ENCODE peak calls at places on chromosomes 2 and 18, in six cellular contexts. One of them, this sample, is unnamed.

GRCh38 chr2:17752892-17753802 is 463 bp downstream of the SMC6 start:
- DNase-seq in G401: peak
- DNase-seq in RPMI8226: peak
- DNase-seq in astrocyte: peak
- DNase-seq in thyroid gland: peak
- DNase-seq in ACHN: peak
- DNase-seq in this sample: peak

GRCh38 chr2:46332686-46333281 is 35.6 kb downstream of the EPAS1 start:
- DNase-seq in G401: no peak
- DNase-seq in ACHN: no peak
- DNase-seq in thyroid gland: no peak
- DNase-seq in astrocyte: no peak
- DNase-seq in RPMI8226: no peak
- DNase-seq in this sample: no peak

GRCh38 chr2:176812376-176812775 is 400.2 kb upstream of the HNRNPA3 start:
- DNase-seq in astrocyte: no peak
- DNase-seq in ACHN: no peak
- DNase-seq in RPMI8226: no peak
- DNase-seq in thyroid gland: no peak
- DNase-seq in G401: peak
- DNase-seq in this sample: no peak

GRCh38 chr2:8253781-8254180 is 428.1 kb upstream of the ID2 start:
- DNase-seq in G401: no peak
- DNase-seq in ACHN: no peak
- DNase-seq in astrocyte: no peak
- DNase-seq in RPMI8226: no peak
- DNase-seq in thyroid gland: no peak
- DNase-seq in this sample: no peak

GRCh38 chr18:7577706-7578105 is 10.6 kb downstream of the PTPRM start:
- DNase-seq in G401: no peak
- DNase-seq in ACHN: no peak
- DNase-seq in RPMI8226: no peak
- DNase-seq in thyroid gland: no peak
- DNase-seq in astrocyte: peak
- DNase-seq in this sample: peak

GRCh38 chr2:48377646-48378045 is 152.3 kb upstream of the STON1 start:
- DNase-seq in thyroid gland: no peak
- DNase-seq in astrocyte: no peak
- DNase-seq in ACHN: no peak
- DNase-seq in RPMI8226: no peak
- DNase-seq in G401: no peak
- DNase-seq in this sample: no peak

GRCh38 chr2:196718796-196719564 is 79.5 kb downstream of the CCDC150 start:
- DNase-seq in astrocyte: peak
- DNase-seq in thyroid gland: peak
- DNase-seq in G401: no peak
- DNase-seq in ACHN: peak
- DNase-seq in RPMI8226: peak
- DNase-seq in this sample: peak

GRCh38 chr18:35949903-35950627 is 22.4 kb upstream of the RMP24 start:
- DNase-seq in thyroid gland: peak
- DNase-seq in astrocyte: peak
- DNase-seq in ACHN: peak
- DNase-seq in G401: peak
- DNase-seq in RPMI8226: peak
- DNase-seq in this sample: no peak

GRCh38 chr2:190615555-190616200 is 33.2 kb upstream of the NAB1 start:
- DNase-seq in thyroid gland: no peak
- DNase-seq in G401: peak
- DNase-seq in RPMI8226: no peak
- DNase-seq in astrocyte: no peak
- DNase-seq in ACHN: no peak
- DNase-seq in this sample: no peak

GRCh38 chr18:80154293-80154692 is 45.2 kb downstream of the ADNP2 start:
- DNase-seq in thyroid gland: no peak
- DNase-seq in ACHN: peak
- DNase-seq in G401: peak
- DNase-seq in RPMI8226: peak
- DNase-seq in astrocyte: no peak
- DNase-seq in this sample: peak

GRCh38 chr2:95030496-95030895 is 5.0 kb downstream of the MAL start:
- DNase-seq in thyroid gland: no peak
- DNase-seq in astrocyte: no peak
- DNase-seq in G401: no peak
- DNase-seq in ACHN: peak
- DNase-seq in RPMI8226: no peak
- DNase-seq in this sample: no peak

GRCh38 chr18:394997-395383 is 105.5 kb downstream of the COLEC12 start:
- DNase-seq in ACHN: no peak
- DNase-seq in RPMI8226: no peak
- DNase-seq in G401: no peak
- DNase-seq in thyroid gland: peak
- DNase-seq in astrocyte: peak
- DNase-seq in this sample: peak

GRCh38 chr18:21897811-21898210 is 157.2 kb downstream of the MIB1 start:
- DNase-seq in RPMI8226: peak
- DNase-seq in astrocyte: no peak
- DNase-seq in ACHN: peak
- DNase-seq in G401: peak
- DNase-seq in thyroid gland: peak
- DNase-seq in this sample: peak

GRCh38 chr2:176178271-176178806 is 10.1 kb upstream of the HOXD1 start:
- DNase-seq in RPMI8226: no peak
- DNase-seq in ACHN: peak
- DNase-seq in G401: no peak
- DNase-seq in astrocyte: peak
- DNase-seq in thyroid gland: no peak
- DNase-seq in this sample: no peak

GRCh38 chr2:10520154-10520553 is 72.0 kb upstream of the ODC1 start:
- DNase-seq in astrocyte: no peak
- DNase-seq in G401: no peak
- DNase-seq in ACHN: no peak
- DNase-seq in thyroid gland: no peak
- DNase-seq in RPMI8226: no peak
- DNase-seq in this sample: no peak

GRCh38 chr2:28390857-28391563 is 1.6 kb upstream of the FOSL2 start:
- DNase-seq in G401: peak
- DNase-seq in astrocyte: no peak
- DNase-seq in RPMI8226: peak
- DNase-seq in thyroid gland: peak
- DNase-seq in ACHN: peak
- DNase-seq in this sample: peak

GRCh38 chr18:470661-471501 is 29.6 kb downstream of the COLEC12 start:
- DNase-seq in astrocyte: peak
- DNase-seq in G401: no peak
- DNase-seq in RPMI8226: no peak
- DNase-seq in ACHN: no peak
- DNase-seq in thyroid gland: no peak
- DNase-seq in this sample: peak

GRCh38 chr2:48440103-48440390 is 89.9 kb upstream of the STON1 start:
- DNase-seq in thyroid gland: no peak
- DNase-seq in astrocyte: no peak
- DNase-seq in ACHN: no peak
- DNase-seq in G401: no peak
- DNase-seq in RPMI8226: no peak
- DNase-seq in this sample: no peak

GRCh38 chr2:15112216-15112615 is 448.9 kb downstream of the NBAS start:
- DNase-seq in G401: no peak
- DNase-seq in astrocyte: peak
- DNase-seq in RPMI8226: no peak
- DNase-seq in thyroid gland: no peak
- DNase-seq in ACHN: peak
- DNase-seq in this sample: no peak

GRCh38 chr2:63066265-63066664 is 15.6 kb downstream of the OTX1 start:
- DNase-seq in RPMI8226: no peak
- DNase-seq in thyroid gland: no peak
- DNase-seq in astrocyte: no peak
- DNase-seq in ACHN: no peak
- DNase-seq in G401: no peak
- DNase-seq in this sample: no peak

GRCh38 chr18:52992041-52992440 is 652.0 kb downstream of the DCC start:
- DNase-seq in thyroid gland: no peak
- DNase-seq in G401: no peak
- DNase-seq in astrocyte: no peak
- DNase-seq in RPMI8226: no peak
- DNase-seq in ACHN: peak
- DNase-seq in this sample: no peak

GRCh38 chr18:11962586-11962985 is 18.7 kb upstream of the IMPA2 start:
- DNase-seq in RPMI8226: no peak
- DNase-seq in ACHN: no peak
- DNase-seq in astrocyte: no peak
- DNase-seq in G401: no peak
- DNase-seq in thyroid gland: no peak
- DNase-seq in this sample: no peak

GRCh38 chr2:36544638-36545338 is 53.2 kb downstream of the FEZ2 start:
- DNase-seq in astrocyte: no peak
- DNase-seq in ACHN: peak
- DNase-seq in G401: no peak
- DNase-seq in thyroid gland: no peak
- DNase-seq in RPMI8226: no peak
- DNase-seq in this sample: no peak

GRCh38 chr2:133599813-133600212 is 31.6 kb upstream of the NCKAP5 start:
- DNase-seq in astrocyte: no peak
- DNase-seq in RPMI8226: no peak
- DNase-seq in thyroid gland: peak
- DNase-seq in ACHN: no peak
- DNase-seq in G401: peak
- DNase-seq in this sample: no peak

GRCh38 chr2:152093464-152093863 is 5.4 kb downstream of the CACNB4 start:
- DNase-seq in thyroid gland: peak
- DNase-seq in ACHN: no peak
- DNase-seq in astrocyte: no peak
- DNase-seq in G401: peak
- DNase-seq in RPMI8226: peak
- DNase-seq in this sample: no peak

GRCh38 chr2:42917374-42918017 is 125.1 kb upstream of the HAAO start:
- DNase-seq in ACHN: peak
- DNase-seq in G401: no peak
- DNase-seq in thyroid gland: peak
- DNase-seq in astrocyte: peak
- DNase-seq in RPMI8226: no peak
- DNase-seq in this sample: no peak

GRCh38 chr2:83058683-83059082 is 1400.4 kb downstream of the SUCLG1 start:
- DNase-seq in G401: no peak
- DNase-seq in ACHN: no peak
- DNase-seq in astrocyte: no peak
- DNase-seq in RPMI8226: no peak
- DNase-seq in thyroid gland: no peak
- DNase-seq in this sample: no peak

GRCh38 chr2:2392332-2392731 is 61.3 kb upstream of the MYT1L start:
- DNase-seq in astrocyte: no peak
- DNase-seq in RPMI8226: no peak
- DNase-seq in G401: no peak
- DNase-seq in thyroid gland: no peak
- DNase-seq in ACHN: no peak
- DNase-seq in this sample: no peak

GRCh38 chr2:20048488-20049443 is 2.7 kb downstream of the LAPTM4A start:
- DNase-seq in astrocyte: no peak
- DNase-seq in thyroid gland: no peak
- DNase-seq in RPMI8226: no peak
- DNase-seq in G401: no peak
- DNase-seq in ACHN: no peak
- DNase-seq in this sample: no peak

GRCh38 chr2:55779459-55780421 is 86.1 kb upstream of the PNPT1 start:
- DNase-seq in astrocyte: peak
- DNase-seq in RPMI8226: no peak
- DNase-seq in ACHN: peak
- DNase-seq in thyroid gland: no peak
- DNase-seq in G401: no peak
- DNase-seq in this sample: peak

GRCh38 chr18:39751161-39751560 is 2185.6 kb upstream of the CELF4 start:
- DNase-seq in G401: no peak
- DNase-seq in thyroid gland: no peak
- DNase-seq in RPMI8226: no peak
- DNase-seq in astrocyte: peak
- DNase-seq in ACHN: no peak
- DNase-seq in this sample: no peak

GRCh38 chr2:170002096-170002495 is 174.8 kb downstream of the UBR3 start:
- DNase-seq in thyroid gland: no peak
- DNase-seq in astrocyte: no peak
- DNase-seq in RPMI8226: no peak
- DNase-seq in ACHN: no peak
- DNase-seq in G401: no peak
- DNase-seq in this sample: no peak

GRCh38 chr2:225464346-225465025 is 65.0 kb downstream of the NYAP2 start:
- DNase-seq in astrocyte: no peak
- DNase-seq in ACHN: peak
- DNase-seq in G401: no peak
- DNase-seq in RPMI8226: peak
- DNase-seq in thyroid gland: no peak
- DNase-seq in this sample: no peak

GRCh38 chr2:120775261-120775660 is 39.6 kb downstream of the GLI2 start:
- DNase-seq in RPMI8226: no peak
- DNase-seq in thyroid gland: no peak
- DNase-seq in G401: no peak
- DNase-seq in astrocyte: no peak
- DNase-seq in ACHN: no peak
- DNase-seq in this sample: no peak